ENCODE peak calls at places on chromosome 19, in five cellular contexts. C is A549, E is Caco-2, L is osteocyte, M is B cell. J is an unnamed sample.

GRCh38 chr19:44202470-44202869 is 9.9 kb upstream of the ZNF227 start:
- DNase-seq in C (no peak), E (no peak), L (no peak), M (no peak), J (no peak)

GRCh38 chr19:1138121-1138520 is 34.3 kb downstream of the GPX4 start:
- DNase-seq in E (no peak), C (no peak), L (no peak), M (no peak), J (no peak)

GRCh38 chr19:41876847-41877489 is at the start of gene CD79A:
- DNase-seq in L (no peak), E (no peak), C (no peak), M (peak), J (no peak)

GRCh38 chr19:49912965-49913685 is 15.9 kb upstream of the ATF5 start:
- DNase-seq in L (no peak), M (no peak), E (peak), C (no peak), J (no peak)

GRCh38 chr19:8478605-8479004 is 23.8 kb downstream of the PRAM1 start:
- DNase-seq in L (no peak), C (no peak), E (no peak), M (no peak), J (no peak)

GRCh38 chr19:32599736-32600157 is 18.8 kb downstream of the PDCD5 start:
- DNase-seq in E (no peak), C (peak), L (peak), M (peak), J (no peak)

GRCh38 chr19:5369962-5370367 is 29.4 kb upstream of the PTPRS start:
- DNase-seq in E (peak), M (peak), C (peak), L (peak), J (peak)

GRCh38 chr19:32570081-32570785 is 10.8 kb upstream of the PDCD5 start:
- DNase-seq in C (peak), L (peak), E (peak), M (peak), J (peak)

GRCh38 chr19:55690769-55691545 is 15.9 kb downstream of the EPN1 start:
- DNase-seq in C (no peak), L (no peak), E (peak), M (no peak), J (no peak)

GRCh38 chr19:2627319-2627829 is 75.1 kb downstream of the GNG7 start:
- DNase-seq in C (peak), M (peak), E (no peak), L (peak), J (peak)

GRCh38 chr19:13018037-13018914 is 23.0 kb downstream of the NFIX start:
- DNase-seq in M (no peak), C (no peak), L (no peak), E (no peak), J (no peak)

GRCh38 chr19:42066075-42066754 is 3.8 kb downstream of the GRIK5 start:
- DNase-seq in E (peak), M (no peak), C (peak), L (no peak), J (no peak)

GRCh38 chr19:38739440-38740251 is 4.6 kb downstream of the CAPN12 start:
- DNase-seq in E (no peak), L (no peak), M (no peak), C (peak), J (no peak)

DNA sequence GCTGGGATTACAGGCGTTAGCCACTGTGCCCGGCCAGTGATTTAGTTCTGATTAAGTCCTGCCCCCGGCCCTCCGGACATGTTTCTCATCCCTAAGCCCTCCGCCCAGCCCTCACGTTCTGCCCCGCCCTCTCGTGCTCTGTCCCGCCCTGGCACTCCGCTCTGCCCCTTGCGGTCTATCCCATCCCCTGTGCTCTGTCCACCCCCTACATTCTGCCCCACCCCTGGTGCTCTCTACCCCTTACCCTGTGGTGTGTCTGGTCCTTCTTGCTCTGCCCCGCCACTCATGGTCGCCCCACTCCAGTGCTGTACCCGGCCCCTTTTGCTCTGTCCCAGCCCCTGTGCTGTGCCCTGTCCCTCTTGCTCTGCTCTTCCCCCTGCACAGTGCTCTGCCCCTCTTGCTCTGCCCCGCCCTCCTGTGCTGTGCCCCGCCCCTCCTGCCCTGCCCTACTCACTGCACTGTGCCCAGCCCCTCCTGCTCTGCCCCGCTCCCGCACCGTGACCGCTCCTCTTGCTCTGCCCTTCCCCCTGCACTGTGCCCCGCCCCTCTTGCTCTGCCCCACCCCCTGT is 3.0 kb downstream of the GTPBP3 start:
- DNase-seq in E (no peak), M (no peak), L (no peak), C (peak), J (no peak)
- TF ChIP-seq CTCF in E (no peak), M (no peak), L (no peak), C (no peak), J (no peak)

DNA sequence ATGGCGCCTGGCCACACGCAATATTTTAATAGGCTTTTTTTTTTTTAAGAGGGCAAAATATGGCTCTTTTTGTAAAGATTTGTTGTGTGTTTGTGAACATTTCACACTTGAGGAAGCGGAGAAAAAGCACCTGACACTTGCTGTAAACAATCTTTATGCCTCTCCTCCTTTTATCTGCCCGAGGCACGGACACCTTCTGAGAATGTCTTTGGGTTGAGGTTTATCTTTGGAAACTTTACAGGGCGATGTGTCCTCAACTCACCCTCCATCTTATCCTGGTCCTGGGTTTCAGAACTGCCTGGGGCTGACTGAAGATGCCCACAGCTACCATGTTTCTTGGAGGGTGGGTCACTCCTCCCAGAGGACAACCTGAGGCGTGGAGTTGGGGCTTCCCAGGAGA is 44.0 kb downstream of the ZNF627 start:
- DNase-seq in C (no peak), E (no peak), L (no peak), M (no peak), J (no peak)
- TF ChIP-seq CTCF in C (no peak), E (no peak), L (no peak), M (no peak), J (no peak)

GRCh38 chr19:11453468-11454341 is 18.3 kb downstream of the PRKCSH start:
- DNase-seq in E (no peak), C (no peak), M (peak), L (no peak), J (no peak)
- TF ChIP-seq CTCF in E (peak), C (peak), M (peak), L (peak), J (no peak)

DNA sequence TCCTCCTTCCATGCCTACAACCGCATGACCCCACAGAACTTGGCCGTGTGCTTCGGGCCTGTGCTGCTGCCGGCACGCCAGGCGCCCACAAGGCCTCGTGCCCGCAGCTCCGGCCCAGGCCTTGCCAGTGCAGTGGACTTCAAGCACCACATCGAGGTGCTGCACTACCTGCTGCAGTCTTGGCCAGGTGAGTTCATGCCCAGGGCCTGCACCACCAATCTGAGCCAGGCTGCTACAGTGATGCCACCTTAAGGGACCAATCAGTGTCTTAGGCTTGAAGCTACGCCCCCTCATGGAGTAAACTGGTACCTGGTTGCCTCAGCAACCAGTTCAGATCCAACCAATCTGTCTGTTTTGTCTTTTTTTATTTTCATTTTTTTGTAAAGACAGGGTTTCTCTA is 5.2 kb downstream of the SYDE1 start:
- DNase-seq in M (no peak), C (peak), E (no peak), L (no peak), J (no peak)
- TF ChIP-seq CTCF in M (no peak), C (no peak), E (no peak), L (peak), J (no peak)

GRCh38 chr19:3970808-3971598 is at the start of gene DAPK3:
- DNase-seq in E (peak), C (peak), L (peak), M (peak), J (peak)

GRCh38 chr19:3968556-3969434 is 2.1 kb downstream of the DAPK3 start:
- DNase-seq in M (no peak), E (peak), C (peak), L (peak), J (no peak)

GRCh38 chr19:3970313-3970807 is 539 bp downstream of the DAPK3 start:
- DNase-seq in L (no peak), C (no peak), M (no peak), E (no peak), J (no peak)

GRCh38 chr19:3966051-3967017 is 4.6 kb downstream of the DAPK3 start:
- DNase-seq in L (no peak), C (no peak), M (no peak), E (no peak), J (no peak)

GRCh38 chr19:3969435-3970312 is 1.2 kb downstream of the DAPK3 start:
- DNase-seq in E (peak), M (no peak), C (peak), L (no peak), J (no peak)
- TF ChIP-seq CTCF in E (peak), M (no peak), C (no peak), L (peak), J (no peak)

GRCh38 chr19:15971217-15971616 is 22.4 kb downstream of the OR10H4 start:
- DNase-seq in C (no peak), E (no peak), L (no peak), M (no peak), J (no peak)
- TF ChIP-seq CTCF in C (no peak), E (no peak), L (no peak), M (no peak), J (no peak)